ENCODE peak calls at places on chromosomes 6 and 20, in eight cellular contexts. One of them, this sample, is unnamed. For H3K9me3, the result is how much of the 10 kb centered on the place peaks cover.

GRCh38 chr6:158018851-158019361 is 37.2 kb downstream of the SYNJ2 start:
- DNase-seq in tibial nerve: no peak
- DNase-seq in IMR-90: peak
- DNase-seq in endothelial cell of umbilical vein: peak
- DNase-seq in heart left ventricle: no peak
- DNase-seq in prostate gland: no peak
- DNase-seq in sigmoid colon: no peak
- DNase-seq in esophagus squamous epithelium: no peak
- DNase-seq in this sample: no peak

GRCh38 chr20:21002486-21002885 is 103.7 kb downstream of the LINC00237 start:
- DNase-seq in tibial nerve: no peak
- DNase-seq in IMR-90: no peak
- DNase-seq in endothelial cell of umbilical vein: no peak
- DNase-seq in heart left ventricle: no peak
- DNase-seq in prostate gland: no peak
- DNase-seq in sigmoid colon: no peak
- DNase-seq in esophagus squamous epithelium: no peak
- DNase-seq in this sample: no peak

GRCh38 chr20:50038574-50038991 is 55.8 kb downstream of the SNAI1 start:
- DNase-seq in tibial nerve: no peak
- DNase-seq in IMR-90: no peak
- DNase-seq in endothelial cell of umbilical vein: no peak
- DNase-seq in heart left ventricle: no peak
- DNase-seq in prostate gland: no peak
- DNase-seq in sigmoid colon: no peak
- DNase-seq in esophagus squamous epithelium: no peak
- DNase-seq in this sample: no peak

GRCh38 chr6:14277405-14277930 is 159.9 kb downstream of the CD83 start:
- DNase-seq in tibial nerve: no peak
- DNase-seq in IMR-90: no peak
- DNase-seq in endothelial cell of umbilical vein: no peak
- DNase-seq in heart left ventricle: no peak
- DNase-seq in prostate gland: no peak
- DNase-seq in sigmoid colon: no peak
- DNase-seq in esophagus squamous epithelium: no peak
- DNase-seq in this sample: no peak

GRCh38 chr6:169520104-169520503 is 181.7 kb downstream of the WDR27 start:
- DNase-seq in tibial nerve: no peak
- DNase-seq in IMR-90: peak
- DNase-seq in endothelial cell of umbilical vein: no peak
- DNase-seq in heart left ventricle: no peak
- DNase-seq in prostate gland: no peak
- DNase-seq in sigmoid colon: no peak
- DNase-seq in esophagus squamous epithelium: no peak
- DNase-seq in this sample: no peak

GRCh38 chr20:46139908-46140482 is 21.9 kb downstream of the CD40 start:
- DNase-seq in tibial nerve: no peak
- DNase-seq in IMR-90: no peak
- DNase-seq in endothelial cell of umbilical vein: no peak
- DNase-seq in heart left ventricle: no peak
- DNase-seq in prostate gland: peak
- DNase-seq in sigmoid colon: no peak
- DNase-seq in esophagus squamous epithelium: no peak
- DNase-seq in this sample: no peak

GRCh38 chr6:49110876-49111275 is 352.2 kb downstream of the MMUT start:
- DNase-seq in tibial nerve: no peak
- DNase-seq in IMR-90: no peak
- DNase-seq in endothelial cell of umbilical vein: no peak
- DNase-seq in heart left ventricle: no peak
- DNase-seq in prostate gland: no peak
- DNase-seq in sigmoid colon: no peak
- DNase-seq in esophagus squamous epithelium: no peak
- DNase-seq in this sample: no peak

GRCh38 chr6:56540950-56541600 is 101.6 kb downstream of the DST start:
- DNase-seq in tibial nerve: no peak
- DNase-seq in IMR-90: peak
- DNase-seq in endothelial cell of umbilical vein: peak
- DNase-seq in heart left ventricle: no peak
- DNase-seq in prostate gland: no peak
- DNase-seq in sigmoid colon: no peak
- DNase-seq in esophagus squamous epithelium: no peak
- DNase-seq in this sample: no peak

GRCh38 chr6:114764866-114765265 is 422.0 kb upstream of the HS3ST5 start:
- DNase-seq in tibial nerve: no peak
- DNase-seq in IMR-90: no peak
- DNase-seq in endothelial cell of umbilical vein: no peak
- DNase-seq in heart left ventricle: no peak
- DNase-seq in prostate gland: no peak
- DNase-seq in sigmoid colon: no peak
- DNase-seq in esophagus squamous epithelium: no peak
- DNase-seq in this sample: no peak

GRCh38 chr6:109961666-109962065 is 16.4 kb upstream of the GPR6 start:
- DNase-seq in tibial nerve: no peak
- DNase-seq in IMR-90: no peak
- DNase-seq in endothelial cell of umbilical vein: no peak
- DNase-seq in heart left ventricle: no peak
- DNase-seq in prostate gland: no peak
- DNase-seq in sigmoid colon: no peak
- DNase-seq in esophagus squamous epithelium: no peak
- DNase-seq in this sample: no peak

GRCh38 chr20:47365023-47365764 is 8.7 kb upstream of the ZMYND8 start:
- DNase-seq in tibial nerve: no peak
- DNase-seq in IMR-90: no peak
- DNase-seq in endothelial cell of umbilical vein: no peak
- DNase-seq in heart left ventricle: no peak
- DNase-seq in prostate gland: no peak
- DNase-seq in sigmoid colon: no peak
- DNase-seq in esophagus squamous epithelium: no peak
- DNase-seq in this sample: no peak

GRCh38 chr6:151021878-151022277 is 156.4 kb downstream of the MTHFD1L start:
- DNase-seq in tibial nerve: no peak
- DNase-seq in IMR-90: peak
- DNase-seq in endothelial cell of umbilical vein: peak
- DNase-seq in heart left ventricle: no peak
- DNase-seq in prostate gland: no peak
- DNase-seq in sigmoid colon: no peak
- DNase-seq in esophagus squamous epithelium: no peak
- DNase-seq in this sample: no peak

GRCh38 chr6:3977875-3978711 is 100.8 kb downstream of the FAM217A start:
- DNase-seq in tibial nerve: no peak
- DNase-seq in IMR-90: peak
- DNase-seq in endothelial cell of umbilical vein: peak
- DNase-seq in heart left ventricle: no peak
- DNase-seq in prostate gland: no peak
- DNase-seq in sigmoid colon: peak
- DNase-seq in esophagus squamous epithelium: no peak
- DNase-seq in this sample: peak

GRCh38 chr6:157272866-157273755 is 50.2 kb downstream of the TMEM242 start:
- DNase-seq in tibial nerve: no peak
- DNase-seq in IMR-90: no peak
- DNase-seq in endothelial cell of umbilical vein: no peak
- DNase-seq in heart left ventricle: no peak
- DNase-seq in prostate gland: no peak
- DNase-seq in sigmoid colon: no peak
- DNase-seq in esophagus squamous epithelium: no peak
- DNase-seq in this sample: no peak

GRCh38 chr20:19947611-19948264 is 69.4 kb upstream of the NAA20 start:
- DNase-seq in tibial nerve: no peak
- DNase-seq in IMR-90: peak
- DNase-seq in endothelial cell of umbilical vein: no peak
- DNase-seq in heart left ventricle: no peak
- DNase-seq in prostate gland: no peak
- DNase-seq in sigmoid colon: no peak
- DNase-seq in esophagus squamous epithelium: no peak
- DNase-seq in this sample: no peak

GRCh38 chr6:36350681-36351091 is 14.0 kb upstream of the BNIP5 start:
- DNase-seq in tibial nerve: no peak
- DNase-seq in IMR-90: peak
- DNase-seq in endothelial cell of umbilical vein: peak
- DNase-seq in heart left ventricle: no peak
- DNase-seq in prostate gland: no peak
- DNase-seq in sigmoid colon: no peak
- DNase-seq in esophagus squamous epithelium: no peak
- DNase-seq in this sample: no peak

GRCh38 chr6:7188492-7188891 is 80.7 kb downstream of the RREB1 start:
- DNase-seq in tibial nerve: no peak
- DNase-seq in IMR-90: no peak
- DNase-seq in endothelial cell of umbilical vein: no peak
- DNase-seq in heart left ventricle: no peak
- DNase-seq in prostate gland: no peak
- DNase-seq in sigmoid colon: no peak
- DNase-seq in esophagus squamous epithelium: no peak
- DNase-seq in this sample: no peak

GRCh38 chr20:63216849-63217471 is 1.0 kb upstream of the YTHDF1 start:
- DNase-seq in tibial nerve: no peak
- DNase-seq in IMR-90: no peak
- DNase-seq in endothelial cell of umbilical vein: no peak
- DNase-seq in heart left ventricle: no peak
- DNase-seq in prostate gland: no peak
- DNase-seq in sigmoid colon: no peak
- DNase-seq in esophagus squamous epithelium: no peak
- DNase-seq in this sample: no peak
- TF ChIP-seq POLR2A in tibial nerve: no peak
- TF ChIP-seq POLR2A in IMR-90: no peak
- TF ChIP-seq POLR2A in endothelial cell of umbilical vein: no peak
- TF ChIP-seq POLR2A in heart left ventricle: no peak
- TF ChIP-seq POLR2A in prostate gland: no peak
- TF ChIP-seq POLR2A in sigmoid colon: no peak
- TF ChIP-seq POLR2A in esophagus squamous epithelium: no peak
- TF ChIP-seq POLR2A in this sample: no peak

GRCh38 chr20:60389441-60389840 is 431.2 kb downstream of the CDH26 start:
- DNase-seq in tibial nerve: no peak
- DNase-seq in IMR-90: no peak
- DNase-seq in endothelial cell of umbilical vein: no peak
- DNase-seq in heart left ventricle: no peak
- DNase-seq in prostate gland: no peak
- DNase-seq in sigmoid colon: no peak
- DNase-seq in esophagus squamous epithelium: no peak
- DNase-seq in this sample: no peak

GRCh38 chr20:60389882-60390281 is 431.7 kb downstream of the CDH26 start:
- DNase-seq in tibial nerve: no peak
- DNase-seq in IMR-90: no peak
- DNase-seq in endothelial cell of umbilical vein: no peak
- DNase-seq in heart left ventricle: no peak
- DNase-seq in prostate gland: no peak
- DNase-seq in sigmoid colon: no peak
- DNase-seq in esophagus squamous epithelium: no peak
- DNase-seq in this sample: no peak
- H3K9me3 ChIP-seq in tibial nerve: under half
- H3K9me3 ChIP-seq in IMR-90: under half
- H3K9me3 ChIP-seq in endothelial cell of umbilical vein: under half
- H3K9me3 ChIP-seq in heart left ventricle: under half
- H3K9me3 ChIP-seq in prostate gland: under half
- H3K9me3 ChIP-seq in sigmoid colon: under half
- H3K9me3 ChIP-seq in esophagus squamous epithelium: under half
- H3K9me3 ChIP-seq in this sample: under half

DNA sequence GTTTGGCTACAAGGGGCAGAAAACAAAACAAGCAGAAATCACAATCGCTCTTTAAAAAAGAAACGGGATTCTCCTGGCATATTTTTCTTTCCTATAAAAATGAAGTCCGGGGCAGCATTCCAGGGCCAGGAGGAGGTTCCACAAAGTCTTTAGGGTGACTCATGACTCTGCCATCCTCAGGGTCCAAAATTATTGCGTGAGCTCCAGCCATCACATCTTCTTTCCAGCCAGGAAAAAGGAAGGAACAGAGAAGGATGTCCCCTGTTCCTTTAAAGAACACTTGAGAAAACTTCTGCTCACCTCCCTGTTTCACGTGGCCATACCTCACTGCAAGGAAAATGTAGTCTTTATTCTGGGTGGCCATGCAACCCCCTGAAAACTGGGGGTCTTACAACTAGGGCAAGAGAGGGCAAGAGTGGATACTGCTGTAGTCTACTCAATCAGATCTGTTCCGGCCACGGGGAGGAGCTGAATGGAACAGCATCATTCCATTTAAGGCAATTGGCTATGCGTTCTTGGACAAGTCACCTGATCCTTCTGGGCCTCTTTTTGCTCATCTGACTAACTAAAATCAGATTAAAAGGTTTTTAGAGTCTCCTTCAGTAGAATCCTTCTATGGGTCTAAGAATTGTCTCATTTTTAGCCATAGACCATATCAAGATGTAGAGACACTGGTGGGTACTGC is 49.4 kb downstream of the CTCFL start:
- DNase-seq in tibial nerve: no peak
- DNase-seq in IMR-90: no peak
- DNase-seq in endothelial cell of umbilical vein: no peak
- DNase-seq in heart left ventricle: no peak
- DNase-seq in prostate gland: no peak
- DNase-seq in sigmoid colon: peak
- DNase-seq in esophagus squamous epithelium: no peak
- DNase-seq in this sample: peak
- H3K4me3 ChIP-seq in tibial nerve: no peak
- H3K4me3 ChIP-seq in IMR-90: no peak
- H3K4me3 ChIP-seq in endothelial cell of umbilical vein: no peak
- H3K4me3 ChIP-seq in heart left ventricle: no peak
- H3K4me3 ChIP-seq in prostate gland: no peak
- H3K4me3 ChIP-seq in sigmoid colon: no peak
- H3K4me3 ChIP-seq in esophagus squamous epithelium: no peak
- H3K4me3 ChIP-seq in this sample: no peak

GRCh38 chr6:17986656-17987575 is 519 bp downstream of the KIF13A start:
- DNase-seq in tibial nerve: peak
- DNase-seq in IMR-90: peak
- DNase-seq in endothelial cell of umbilical vein: peak
- DNase-seq in heart left ventricle: peak
- DNase-seq in prostate gland: peak
- DNase-seq in sigmoid colon: peak
- DNase-seq in esophagus squamous epithelium: peak
- DNase-seq in this sample: peak
- TF ChIP-seq POLR2A in tibial nerve: no peak
- TF ChIP-seq POLR2A in IMR-90: no peak
- TF ChIP-seq POLR2A in endothelial cell of umbilical vein: no peak
- TF ChIP-seq POLR2A in heart left ventricle: no peak
- TF ChIP-seq POLR2A in prostate gland: peak
- TF ChIP-seq POLR2A in sigmoid colon: no peak
- TF ChIP-seq POLR2A in esophagus squamous epithelium: peak
- TF ChIP-seq POLR2A in this sample: peak

GRCh38 chr6:137494967-137495595 is 887 bp upstream of the OLIG3 start:
- DNase-seq in tibial nerve: no peak
- DNase-seq in IMR-90: no peak
- DNase-seq in endothelial cell of umbilical vein: no peak
- DNase-seq in heart left ventricle: peak
- DNase-seq in prostate gland: no peak
- DNase-seq in sigmoid colon: no peak
- DNase-seq in esophagus squamous epithelium: no peak
- DNase-seq in this sample: no peak

GRCh38 chr6:137496392-137496767 is 2.2 kb upstream of the OLIG3 start:
- DNase-seq in tibial nerve: no peak
- DNase-seq in IMR-90: no peak
- DNase-seq in endothelial cell of umbilical vein: no peak
- DNase-seq in heart left ventricle: no peak
- DNase-seq in prostate gland: no peak
- DNase-seq in sigmoid colon: no peak
- DNase-seq in esophagus squamous epithelium: no peak
- DNase-seq in this sample: no peak

GRCh38 chr6:137494281-137494966 is at the start of gene OLIG3:
- DNase-seq in tibial nerve: no peak
- DNase-seq in IMR-90: no peak
- DNase-seq in endothelial cell of umbilical vein: no peak
- DNase-seq in heart left ventricle: no peak
- DNase-seq in prostate gland: no peak
- DNase-seq in sigmoid colon: no peak
- DNase-seq in esophagus squamous epithelium: no peak
- DNase-seq in this sample: no peak

GRCh38 chr6:137496909-137497721 is 2.9 kb upstream of the OLIG3 start:
- DNase-seq in tibial nerve: no peak
- DNase-seq in IMR-90: no peak
- DNase-seq in endothelial cell of umbilical vein: no peak
- DNase-seq in heart left ventricle: no peak
- DNase-seq in prostate gland: no peak
- DNase-seq in sigmoid colon: no peak
- DNase-seq in esophagus squamous epithelium: no peak
- DNase-seq in this sample: no peak

GRCh38 chr6:137495652-137496391 is 1.6 kb upstream of the OLIG3 start:
- DNase-seq in tibial nerve: no peak
- DNase-seq in IMR-90: no peak
- DNase-seq in endothelial cell of umbilical vein: no peak
- DNase-seq in heart left ventricle: no peak
- DNase-seq in prostate gland: no peak
- DNase-seq in sigmoid colon: no peak
- DNase-seq in esophagus squamous epithelium: no peak
- DNase-seq in this sample: no peak
- H3K9me3 ChIP-seq in tibial nerve: under half
- H3K9me3 ChIP-seq in IMR-90: under half
- H3K9me3 ChIP-seq in endothelial cell of umbilical vein: under half
- H3K9me3 ChIP-seq in heart left ventricle: under half
- H3K9me3 ChIP-seq in prostate gland: under half
- H3K9me3 ChIP-seq in sigmoid colon: under half
- H3K9me3 ChIP-seq in esophagus squamous epithelium: under half
- H3K9me3 ChIP-seq in this sample: under half